ENCODE peak calls at places on chromosomes 2 and 18, in ten cellular contexts. T, X, I, Q, O, Y, H, K, V and S are unnamed samples. For H3K4me1, the result is how much of the 10 kb centered on the place peaks cover.

GRCh38 chr2:70280242-70280798 is 13.2 kb downstream of the SNRPG start:
- DNase-seq in V (no peak), T (no peak), X (no peak), I (no peak), H (no peak), K (no peak), Q (no peak), Y (no peak), O (no peak), S (no peak)

GRCh38 chr2:221276033-221276432 is 296.1 kb downstream of the EPHA4 start:
- DNase-seq in H (no peak), X (no peak), K (no peak), T (no peak), Q (no peak), V (no peak), I (no peak), Y (no peak), O (no peak), S (no peak)

GRCh38 chr2:218679119-218679518 is 7.2 kb downstream of the STK36 start:
- DNase-seq in Q (no peak), I (no peak), T (no peak), X (no peak), V (no peak), K (no peak), Y (no peak), H (peak), O (no peak), S (no peak)

GRCh38 chr2:26355038-26355995 is 8.7 kb upstream of the ADGRF3 start:
- DNase-seq in H (no peak), I (no peak), O (no peak), K (peak), X (no peak), V (no peak), Y (peak), Q (no peak), T (no peak), S (no peak)

GRCh38 chr2:167490394-167490793 is 602.1 kb downstream of the XIRP2 start:
- DNase-seq in V (no peak), Q (no peak), O (no peak), T (no peak), H (no peak), I (no peak), X (no peak), K (no peak), Y (no peak), S (no peak)

GRCh38 chr2:216343221-216343985 is 28.9 kb downstream of the MARCHF4 start:
- DNase-seq in T (no peak), H (no peak), Y (no peak), K (no peak), Q (no peak), I (no peak), V (no peak), O (no peak), X (no peak), S (peak)

GRCh38 chr2:33763671-33764310 is 164.7 kb upstream of the FAM98A start:
- DNase-seq in X (no peak), O (no peak), I (no peak), T (no peak), Q (no peak), K (no peak), Y (no peak), H (no peak), V (no peak), S (no peak)

GRCh38 chr2:128325665-128326181 is 7.1 kb upstream of the HS6ST1 start:
- DNase-seq in O (peak), I (peak), K (no peak), Q (no peak), H (peak), X (no peak), V (no peak), T (no peak), Y (peak), S (peak)

GRCh38 chr2:10036095-10036879 is 7.1 kb upstream of the KLF11 start:
- DNase-seq in I (peak), Q (peak), Y (no peak), O (no peak), V (peak), K (no peak), X (no peak), T (no peak), H (peak), S (no peak)

GRCh38 chr18:35973650-35974049 is 1.2 kb downstream of the RMP24 start:
- DNase-seq in V (no peak), I (no peak), Q (no peak), X (no peak), K (no peak), H (no peak), Y (no peak), O (no peak), T (no peak), S (no peak)

GRCh38 chr18:46679846-46680598 is 23.0 kb upstream of the LOXHD1 start:
- DNase-seq in Q (no peak), V (no peak), H (no peak), T (no peak), Y (no peak), X (no peak), I (no peak), K (no peak), O (no peak), S (no peak)

GRCh38 chr2:192773044-192773443 is 578.3 kb upstream of the TMEFF2 start:
- DNase-seq in K (no peak), Q (no peak), X (peak), O (no peak), H (no peak), Y (no peak), T (no peak), I (no peak), V (no peak), S (no peak)

GRCh38 chr2:70241338-70241737 is 7.1 kb downstream of the TIA1 start:
- DNase-seq in Q (no peak), V (no peak), T (no peak), H (no peak), Y (no peak), K (no peak), O (no peak), X (no peak), I (no peak), S (no peak)

GRCh38 chr2:6919912-6920905 is 3.0 kb downstream of the RNF144A start:
- DNase-seq in I (no peak), V (no peak), H (no peak), Q (no peak), X (no peak), O (no peak), Y (no peak), K (no peak), T (peak), S (no peak)

DNA sequence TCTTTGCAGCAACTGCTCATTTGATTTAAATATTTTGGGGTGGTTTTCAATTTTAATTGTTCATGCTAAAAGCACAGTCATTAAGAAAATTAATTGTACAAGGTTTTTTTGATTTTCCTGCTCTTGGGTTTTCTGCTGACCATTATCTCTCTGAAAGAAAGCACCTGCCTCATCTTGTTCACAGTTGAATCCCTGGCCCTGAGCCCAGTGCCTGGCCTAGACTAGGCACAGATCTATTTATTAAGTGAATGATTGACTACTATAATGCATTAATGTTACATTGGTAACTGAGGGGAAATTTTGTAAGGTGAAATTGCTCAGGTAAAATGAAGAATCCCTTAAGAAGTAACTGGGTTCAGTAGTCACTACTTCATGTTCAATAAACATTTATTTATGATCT is 22.0 kb downstream of the IL1RL2 start:
- DNase-seq in T (no peak), H (no peak), Q (no peak), I (no peak), O (no peak), V (no peak), X (no peak), K (no peak), Y (no peak), S (no peak)
- H3K4me1 ChIP-seq in T (under half), H (under half), Q (under half), I (under half), O (under half), V (under half), X (under half), K (under half), Y (under half), S (under half)

GRCh38 chr2:118847447-118848172 is at the start of gene EN1:
- DNase-seq in Y (no peak), K (no peak), H (no peak), O (no peak), T (peak), X (no peak), V (no peak), I (no peak), Q (no peak), S (no peak)
- TF ChIP-seq POLR2AphosphoS5 in Y (no peak), K (no peak), H (no peak), O (no peak), T (peak), X (no peak), V (no peak), I (no peak), Q (no peak), S (no peak)

DNA sequence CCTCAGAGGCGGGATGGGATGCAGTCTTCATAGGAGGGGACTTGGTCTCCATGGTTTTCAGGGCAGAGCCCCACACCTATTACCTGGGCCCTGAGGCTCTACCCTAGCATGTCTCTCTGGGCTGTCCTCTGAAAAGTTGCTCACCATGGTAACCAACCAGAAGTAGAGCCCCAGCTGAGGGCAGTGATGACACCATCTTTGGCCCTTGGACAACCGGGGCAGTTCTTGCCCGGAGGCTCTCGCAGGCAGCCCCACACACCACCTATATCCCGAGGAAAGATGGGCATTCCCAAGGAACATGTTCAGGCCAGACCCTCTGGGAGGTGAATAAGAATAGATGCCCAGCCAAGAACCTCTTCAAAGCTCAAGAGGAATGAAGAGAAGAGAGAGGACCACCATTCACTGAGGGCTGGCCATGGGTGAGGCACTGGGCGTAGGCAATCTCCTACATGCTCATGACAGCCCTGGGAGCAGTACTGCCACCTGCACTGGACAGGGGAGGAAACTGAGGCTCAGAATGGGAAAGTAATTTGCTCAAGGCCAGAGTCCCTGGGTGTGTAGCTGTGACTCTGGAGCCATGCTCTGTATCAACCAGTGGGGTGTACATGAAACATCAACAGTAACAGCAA is 72.5 kb downstream of the HS1BP3 start:
- DNase-seq in Y (no peak), T (no peak), K (no peak), X (no peak), O (no peak), H (peak), I (no peak), V (no peak), Q (no peak), S (no peak)
- H3K4me1 ChIP-seq in Y (under half), T (half or more), K (under half), X (half or more), O (under half), H (under half), I (half or more), V (under half), Q (under half), S (half or more)

GRCh38 chr2:196638765-196639164 is 750 bp upstream of the CCDC150 start:
- DNase-seq in O (no peak), V (no peak), K (no peak), T (no peak), I (no peak), H (no peak), Q (no peak), X (no peak), Y (no peak), S (no peak)
- TF ChIP-seq POLR2AphosphoS5 in O (no peak), V (no peak), K (no peak), T (no peak), I (no peak), H (no peak), Q (no peak), X (no peak), Y (no peak), S (no peak)